ENCODE peak calls at places on chromosome 2, in five cellular contexts. I, Y, N, L and F are unnamed samples.

GRCh38 chr2:54767921-54768320 is 44.5 kb downstream of the EML6 start:
- DNase-seq in L (peak; percentile 80), Y (no peak), N (no peak), I (peak; percentile 18), F (no peak)

GRCh38 chr2:176105078-176105726 is 1.9 kb upstream of the HOXD11 start:
- DNase-seq in Y (no peak), N (no peak), L (no peak), I (no peak), F (no peak)

GRCh38 chr2:27306657-27307544 is 1.3 kb downstream of the UCN start:
- DNase-seq in N (no peak), I (no peak), L (peak; percentile 40), Y (no peak), F (no peak)

GRCh38 chr2:205712508-205712907 is 30.2 kb downstream of the NRP2 start:
- DNase-seq in N (no peak), L (peak; percentile 63), I (peak; percentile 53), Y (no peak), F (no peak)

GRCh38 chr2:84840306-84840705 is 40.6 kb downstream of the TRABD2A start:
- DNase-seq in I (no peak), Y (no peak), L (peak; percentile 10), N (no peak), F (no peak)

GRCh38 chr2:35614640-35615039 is 740.9 kb upstream of the CRIM1 start:
- DNase-seq in N (peak; percentile 20), I (no peak), Y (no peak), L (no peak), F (no peak)

GRCh38 chr2:128638311-128638710 is 319.6 kb upstream of the HS6ST1 start:
- DNase-seq in L (no peak), I (no peak), Y (no peak), N (no peak), F (no peak)

GRCh38 chr2:24785704-24786321 is 7.4 kb downstream of the PTRHD1 start:
- DNase-seq in N (no peak), I (peak; percentile 66), Y (no peak), L (no peak), F (peak; percentile 75)

GRCh38 chr2:145316496-145316895 is 796.6 kb upstream of the ZEB2 start:
- DNase-seq in L (no peak), I (no peak), Y (no peak), N (no peak), F (no peak)

GRCh38 chr2:162430323-162430722 is 86.4 kb downstream of the GCA start:
- DNase-seq in I (no peak), L (no peak), Y (no peak), N (no peak), F (no peak)

DNA sequence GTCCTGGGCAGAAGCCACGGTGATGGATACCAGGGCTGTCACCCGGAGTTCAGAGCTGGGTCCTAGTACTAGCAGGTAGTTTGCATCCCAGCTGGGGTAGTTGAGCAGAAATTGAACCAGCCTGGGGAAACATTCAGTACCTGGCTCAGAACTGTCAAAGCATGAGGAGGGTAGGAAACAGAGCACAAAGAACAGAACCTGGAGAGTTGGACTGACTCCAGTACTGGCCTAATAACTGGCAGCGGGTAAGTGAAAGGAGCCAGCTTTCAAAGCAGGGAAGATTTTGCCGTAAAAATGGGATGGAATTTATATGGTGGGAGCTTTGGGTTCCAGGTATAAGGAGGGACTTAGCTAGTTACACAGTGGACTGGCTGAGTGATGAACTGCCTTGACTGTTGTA is 23.8 kb downstream of the ATG16L1 start:
- DNase-seq in I (no peak), N (no peak), L (no peak), Y (no peak), F (no peak)
- TF ChIP-seq CTCF in I (no peak), N (no peak), L (no peak), Y (no peak), F (no peak)

GRCh38 chr2:31054383-31054782 is 83.9 kb downstream of the GALNT14 start:
- DNase-seq in L (no peak), N (no peak), Y (no peak), I (no peak), F (no peak)
- TF ChIP-seq CTCF in L (no peak), N (no peak), Y (no peak), I (no peak), F (no peak)

GRCh38 chr2:208254118-208254870 is 577 bp downstream of the IDH1 start:
- DNase-seq in L (peak; percentile 91), N (peak; percentile 80), Y (peak; percentile 76), I (peak; percentile 89), F (peak; percentile 82)

GRCh38 chr2:208255557-208256106 is 761 bp upstream of the IDH1 start:
- DNase-seq in Y (no peak), I (no peak), N (no peak), L (no peak), F (no peak)

GRCh38 chr2:208253518-208254117 is 1.3 kb downstream of the IDH1 start:
- DNase-seq in L (peak; percentile 28), Y (no peak), N (no peak), I (no peak), F (no peak)

GRCh38 chr2:208256192-208256782 is 1.4 kb upstream of the IDH1 start:
- DNase-seq in I (peak; percentile 25), L (peak; percentile 33), N (no peak), Y (no peak), F (no peak)

GRCh38 chr2:208254871-208255556 is at the start of gene IDH1:
- DNase-seq in I (peak; percentile 91), N (peak; percentile 96), Y (peak; percentile 85), L (peak; percentile 98), F (peak; percentile 97)
- TF ChIP-seq CTCF in I (peak; percentile 45), N (no peak), Y (peak; percentile 69), L (peak; percentile 56), F (no peak)

DNA sequence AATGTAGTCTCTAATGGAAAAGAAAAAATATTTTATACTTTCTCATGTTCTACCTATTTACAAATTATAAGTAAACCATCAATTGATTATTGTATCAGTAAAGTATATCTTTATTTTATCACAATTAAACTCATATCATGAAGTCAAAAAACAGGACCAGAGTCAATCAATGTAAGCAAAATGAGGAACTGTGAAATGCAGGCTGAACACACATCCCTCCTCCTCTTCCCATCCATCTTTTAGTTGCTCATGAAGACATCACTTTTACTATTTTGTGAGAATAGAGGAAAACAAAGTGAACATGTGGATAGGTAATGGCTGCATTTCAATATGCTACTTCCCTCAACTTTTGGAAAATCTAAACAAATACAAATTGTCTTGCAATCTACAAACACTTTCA is 188.8 kb upstream of the PGAP1 start:
- DNase-seq in I (no peak), Y (no peak), N (no peak), L (no peak), F (no peak)
- TF ChIP-seq CTCF in I (no peak), Y (no peak), N (no peak), L (no peak), F (no peak)

GRCh38 chr2:178273787-178274360 is 79.6 kb downstream of the OSBPL6 start:
- DNase-seq in I (no peak), Y (no peak), N (no peak), L (no peak), F (no peak)
- TF ChIP-seq CTCF in I (no peak), Y (no peak), N (no peak), L (no peak), F (no peak)

GRCh38 chr2:118040889-118041288 is 27.0 kb upstream of the CCDC93 start:
- DNase-seq in N (no peak), I (no peak), Y (no peak), L (no peak), F (no peak)
- TF ChIP-seq CTCF in N (no peak), I (no peak), Y (no peak), L (no peak), F (no peak)